ENCODE peak calls at places on chromosomes 7 and 10, in four cellular contexts. E, P, Z and U are unnamed samples.
A peak's percentile ranks its signal among the peaks of the same experiment; 100 is the strongest.

GRCh38 chr7:136134503-136134902 is 157.3 kb upstream of the MTPN start:
- DNase-seq in E (no peak), P (no peak), Z (no peak), U (no peak)

GRCh38 chr7:1986366-1987083 is 246.2 kb downstream of the MAD1L1 start:
- DNase-seq in E (no peak), P (no peak), Z (no peak), U (no peak)

GRCh38 chr7:28102778-28103177 is 77.8 kb downstream of the JAZF1 start:
- DNase-seq in E (no peak), P (no peak), Z (no peak), U (peak; percentile 53)

GRCh38 chr7:111301891-111302290 is 211.0 kb downstream of the LRRN3 start:
- DNase-seq in E (no peak), P (no peak), Z (no peak), U (peak; percentile 37)

GRCh38 chr10:113453351-113453750 is 99.5 kb upstream of the HABP2 start:
- DNase-seq in E (no peak), P (no peak), Z (no peak), U (no peak)

GRCh38 chr10:71725998-71726672 is 6.6 kb upstream of the C10orf105 start:
- DNase-seq in E (no peak), P (no peak), Z (peak; percentile 73), U (peak; percentile 34)

GRCh38 chr10:51937736-51938135 is 238.3 kb upstream of the CSTF2T start:
- DNase-seq in E (no peak), P (no peak), Z (no peak), U (peak; percentile 43)

GRCh38 chr7:101885597-101885955 is 68.2 kb downstream of the CUX1 start:
- DNase-seq in E (no peak), P (no peak), Z (no peak), U (no peak)

GRCh38 chr10:96573036-96573435 is 13.8 kb downstream of the TM9SF3 start:
- DNase-seq in E (no peak), P (no peak), Z (no peak), U (no peak)